ENCODE peak calls at places on chromosome 9, in seven cellular contexts. X, D, O, E, U, P and Y are unnamed samples.

GRCh38 chr9:131660466-131661405 is 79.1 kb downstream of the RAPGEF1 start:
- DNase-seq in X (no peak), D (no peak), O (no peak), E (no peak), U (no peak), P (no peak), Y (no peak)

GRCh38 chr9:5630038-5630507 is 1.2 kb downstream of the RIC1 start:
- DNase-seq in X (no peak), D (peak), O (peak), E (peak), U (peak), P (peak), Y (no peak)

GRCh38 chr9:17065062-17065461 is 69.8 kb upstream of the CNTLN start:
- DNase-seq in X (no peak), D (no peak), O (no peak), E (no peak), U (no peak), P (peak), Y (no peak)

GRCh38 chr9:112012026-112012902 is 115.7 kb downstream of the UGCG start:
- DNase-seq in X (no peak), D (peak), O (peak), E (peak), U (peak), P (peak), Y (peak)

GRCh38 chr9:69325409-69326212 is 596 bp downstream of the ENTREP1 start:
- DNase-seq in X (no peak), D (no peak), O (peak), E (peak), U (no peak), P (no peak), Y (no peak)

GRCh38 chr9:99421369-99421768 is 199.3 kb downstream of the SEC61B start:
- DNase-seq in X (no peak), D (no peak), O (no peak), E (no peak), U (no peak), P (no peak), Y (no peak)

GRCh38 chr9:128107971-128108783 is 19.4 kb downstream of the PTGES2 start:
- DNase-seq in X (no peak), D (no peak), O (no peak), E (peak), U (no peak), P (no peak), Y (no peak)

GRCh38 chr9:4879098-4879497 is 86.4 kb downstream of the RCL1 start:
- DNase-seq in X (no peak), D (no peak), O (no peak), E (no peak), U (no peak), P (no peak), Y (no peak)

GRCh38 chr9:83596899-83597504 is 25.9 kb upstream of the IDNK start:
- DNase-seq in X (peak), D (peak), O (peak), E (peak), U (peak), P (peak), Y (peak)

GRCh38 chr9:98606730-98607129 is 102.0 kb downstream of the GABBR2 start:
- DNase-seq in X (no peak), D (no peak), O (no peak), E (no peak), U (no peak), P (no peak), Y (no peak)

GRCh38 chr9:104536756-104537155 is at the start of gene OR13C3:
- DNase-seq in X (no peak), D (no peak), O (no peak), E (no peak), U (no peak), P (no peak), Y (no peak)

GRCh38 chr9:93648181-93648580 is 71.8 kb downstream of the PHF2 start:
- DNase-seq in X (no peak), D (no peak), O (no peak), E (no peak), U (no peak), P (no peak), Y (no peak)

GRCh38 chr9:87112656-87113055 is 165.3 kb upstream of the GAS1 start:
- DNase-seq in X (no peak), D (no peak), O (no peak), E (no peak), U (no peak), P (no peak), Y (no peak)

GRCh38 chr9:114370985-114371335 is 16.8 kb downstream of the AKNA start:
- DNase-seq in X (no peak), D (no peak), O (no peak), E (no peak), U (no peak), P (no peak), Y (no peak)

GRCh38 chr9:137441289-137441934 is at the start of gene ENTPD8:
- DNase-seq in X (no peak), D (peak), O (peak), E (peak), U (no peak), P (no peak), Y (no peak)

GRCh38 chr9:14313951-14314423 is at the start of gene NFIB:
- DNase-seq in X (no peak), D (no peak), O (no peak), E (peak), U (peak), P (peak), Y (peak)

GRCh38 chr9:136566899-136567298 is 21.1 kb upstream of the NOTCH1 start:
- DNase-seq in X (no peak), D (peak), O (no peak), E (no peak), U (peak), P (peak), Y (no peak)

GRCh38 chr9:76107487-76107886 is 217.0 kb downstream of the PCSK5 start:
- DNase-seq in X (no peak), D (no peak), O (no peak), E (no peak), U (peak), P (peak), Y (no peak)

GRCh38 chr9:136399176-136400037 is 563 bp downstream of the SNAPC4 start:
- DNase-seq in X (peak), D (peak), O (peak), E (peak), U (peak), P (peak), Y (peak)

GRCh38 chr9:11092974-11093373 is 480.2 kb upstream of the PTPRD start:
- DNase-seq in X (no peak), D (no peak), O (no peak), E (no peak), U (no peak), P (no peak), Y (no peak)

GRCh38 chr9:20702565-20702964 is 18.5 kb downstream of the FOCAD start:
- DNase-seq in X (no peak), D (no peak), O (no peak), E (no peak), U (no peak), P (no peak), Y (no peak)

GRCh38 chr9:11779971-11780370 is 913.2 kb upstream of the TYRP1 start:
- DNase-seq in X (no peak), D (no peak), O (no peak), E (no peak), U (no peak), P (no peak), Y (no peak)

GRCh38 chr9:107358867-107359440 is 75.9 kb downstream of the RAD23B start:
- DNase-seq in X (no peak), D (no peak), O (no peak), E (no peak), U (no peak), P (no peak), Y (no peak)

GRCh38 chr9:27212621-27213020 is 84.3 kb downstream of the EQTN start:
- DNase-seq in X (no peak), D (no peak), O (no peak), E (no peak), U (no peak), P (no peak), Y (no peak)

GRCh38 chr9:106835840-106836239 is 27.1 kb upstream of the ZNF462 start:
- DNase-seq in X (no peak), D (no peak), O (no peak), E (no peak), U (no peak), P (no peak), Y (no peak)

GRCh38 chr9:136462664-136463063 is 20.2 kb downstream of the SEC16A start:
- DNase-seq in X (no peak), D (no peak), O (no peak), E (no peak), U (no peak), P (no peak), Y (no peak)

GRCh38 chr9:113558632-113559502 is 95.3 kb downstream of the RGS3 start:
- DNase-seq in X (no peak), D (no peak), O (no peak), E (peak), U (peak), P (peak), Y (peak)

GRCh38 chr9:75907329-75907728 is 16.9 kb downstream of the PCSK5 start:
- DNase-seq in X (no peak), D (peak), O (no peak), E (peak), U (no peak), P (peak), Y (no peak)